ENCODE peak calls at places on chromosomes 2 and 18, in six cellular contexts. One of them, this sample, is unnamed. For H3K4me1, the result is how much of the 10 kb centered on the place peaks cover.

GRCh38 chr2:128901572-128902391 is 583.1 kb upstream of the HS6ST1 start:
- DNase-seq in body of pancreas: no peak
- DNase-seq in right cardiac atrium: peak
- DNase-seq in A549: no peak
- DNase-seq in cardiac muscle cell: no peak
- DNase-seq in tibial artery: no peak
- DNase-seq in this sample: no peak

GRCh38 chr18:44840053-44840826 is 159.6 kb downstream of the SETBP1 start:
- DNase-seq in body of pancreas: no peak
- DNase-seq in right cardiac atrium: no peak
- DNase-seq in A549: no peak
- DNase-seq in cardiac muscle cell: no peak
- DNase-seq in tibial artery: no peak
- DNase-seq in this sample: no peak

GRCh38 chr18:62151068-62151771 is 35.6 kb downstream of the PIGN start:
- DNase-seq in body of pancreas: no peak
- DNase-seq in right cardiac atrium: no peak
- DNase-seq in A549: no peak
- DNase-seq in cardiac muscle cell: no peak
- DNase-seq in tibial artery: no peak
- DNase-seq in this sample: no peak

GRCh38 chr2:78541088-78541450 is 484.4 kb upstream of the REG3G start:
- DNase-seq in body of pancreas: no peak
- DNase-seq in right cardiac atrium: no peak
- DNase-seq in A549: no peak
- DNase-seq in cardiac muscle cell: no peak
- DNase-seq in tibial artery: no peak
- DNase-seq in this sample: no peak

GRCh38 chr2:239828192-239828972 is 196.8 kb downstream of the NDUFA10 start:
- DNase-seq in body of pancreas: no peak
- DNase-seq in right cardiac atrium: no peak
- DNase-seq in A549: no peak
- DNase-seq in cardiac muscle cell: no peak
- DNase-seq in tibial artery: peak
- DNase-seq in this sample: peak

GRCh38 chr2:221972813-221973478 is 325.9 kb downstream of the PAX3 start:
- DNase-seq in body of pancreas: no peak
- DNase-seq in right cardiac atrium: no peak
- DNase-seq in A549: no peak
- DNase-seq in cardiac muscle cell: no peak
- DNase-seq in tibial artery: no peak
- DNase-seq in this sample: no peak

GRCh38 chr2:120552800-120553471 is 182.7 kb upstream of the GLI2 start:
- DNase-seq in body of pancreas: peak
- DNase-seq in right cardiac atrium: peak
- DNase-seq in A549: peak
- DNase-seq in cardiac muscle cell: peak
- DNase-seq in tibial artery: peak
- DNase-seq in this sample: no peak

GRCh38 chr2:129912871-129913694 is 66.4 kb upstream of the RAB6C start:
- DNase-seq in body of pancreas: no peak
- DNase-seq in right cardiac atrium: no peak
- DNase-seq in A549: no peak
- DNase-seq in cardiac muscle cell: no peak
- DNase-seq in tibial artery: no peak
- DNase-seq in this sample: no peak

GRCh38 chr2:224111576-224111975 is 72.5 kb upstream of the SERPINE2 start:
- DNase-seq in body of pancreas: no peak
- DNase-seq in right cardiac atrium: no peak
- DNase-seq in A549: no peak
- DNase-seq in cardiac muscle cell: no peak
- DNase-seq in tibial artery: no peak
- DNase-seq in this sample: no peak

GRCh38 chr2:156472686-156473085 is 36.5 kb downstream of the GPD2 start:
- DNase-seq in body of pancreas: no peak
- DNase-seq in right cardiac atrium: no peak
- DNase-seq in A549: no peak
- DNase-seq in cardiac muscle cell: no peak
- DNase-seq in tibial artery: no peak
- DNase-seq in this sample: no peak

GRCh38 chr18:5294113-5294617 is 1.4 kb downstream of the ZBTB14 start:
- DNase-seq in body of pancreas: peak
- DNase-seq in right cardiac atrium: no peak
- DNase-seq in A549: no peak
- DNase-seq in cardiac muscle cell: no peak
- DNase-seq in tibial artery: peak
- DNase-seq in this sample: peak

GRCh38 chr18:5296706-5297320 is 1.3 kb upstream of the ZBTB14 start:
- DNase-seq in body of pancreas: peak
- DNase-seq in right cardiac atrium: peak
- DNase-seq in A549: peak
- DNase-seq in cardiac muscle cell: peak
- DNase-seq in tibial artery: peak
- DNase-seq in this sample: no peak

GRCh38 chr18:5295981-5296705 is 617 bp upstream of the ZBTB14 start:
- DNase-seq in body of pancreas: peak
- DNase-seq in right cardiac atrium: peak
- DNase-seq in A549: peak
- DNase-seq in cardiac muscle cell: peak
- DNase-seq in tibial artery: peak
- DNase-seq in this sample: peak

GRCh38 chr18:5295231-5295920 is at the start of gene ZBTB14:
- DNase-seq in body of pancreas: peak
- DNase-seq in right cardiac atrium: peak
- DNase-seq in A549: peak
- DNase-seq in cardiac muscle cell: peak
- DNase-seq in tibial artery: peak
- DNase-seq in this sample: peak

DNA sequence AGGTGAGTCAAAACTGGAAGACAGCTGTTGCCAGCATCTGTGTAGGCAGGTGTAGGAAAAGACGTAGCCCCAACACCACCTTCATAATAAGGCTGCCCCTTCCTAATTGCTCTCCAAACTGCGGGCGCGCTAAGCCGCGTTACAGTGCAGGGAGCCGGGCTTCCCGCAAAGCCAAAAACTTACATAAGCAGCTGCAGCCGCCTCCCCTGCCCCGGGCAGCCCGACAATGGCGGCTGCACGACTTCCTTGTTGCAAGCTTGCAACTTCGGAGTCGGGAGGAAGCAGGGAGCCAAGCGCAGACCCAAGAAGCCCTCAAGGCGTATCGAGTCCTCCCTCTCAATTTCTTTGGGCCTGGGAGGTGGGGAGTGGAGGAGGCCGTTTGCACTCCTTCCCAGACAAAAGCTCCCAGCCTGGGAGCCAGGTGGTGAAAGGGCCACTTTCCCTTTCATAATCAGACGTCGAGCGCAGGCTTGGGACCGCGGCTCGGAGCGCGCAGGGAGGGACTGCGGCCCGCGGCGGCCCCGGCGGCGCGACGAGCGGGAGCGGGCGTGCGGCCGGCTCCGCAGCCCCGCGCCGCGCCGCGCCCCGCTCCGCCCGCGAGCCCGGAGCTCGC is 802 bp downstream of the ZBTB14 start:
- DNase-seq in body of pancreas: no peak
- DNase-seq in right cardiac atrium: peak
- DNase-seq in A549: peak
- DNase-seq in cardiac muscle cell: peak
- DNase-seq in tibial artery: peak
- DNase-seq in this sample: peak
- H3K27ac ChIP-seq in body of pancreas: peak
- H3K27ac ChIP-seq in right cardiac atrium: peak
- H3K27ac ChIP-seq in A549: peak
- H3K27ac ChIP-seq in cardiac muscle cell: peak
- H3K27ac ChIP-seq in tibial artery: peak
- H3K27ac ChIP-seq in this sample: peak

DNA sequence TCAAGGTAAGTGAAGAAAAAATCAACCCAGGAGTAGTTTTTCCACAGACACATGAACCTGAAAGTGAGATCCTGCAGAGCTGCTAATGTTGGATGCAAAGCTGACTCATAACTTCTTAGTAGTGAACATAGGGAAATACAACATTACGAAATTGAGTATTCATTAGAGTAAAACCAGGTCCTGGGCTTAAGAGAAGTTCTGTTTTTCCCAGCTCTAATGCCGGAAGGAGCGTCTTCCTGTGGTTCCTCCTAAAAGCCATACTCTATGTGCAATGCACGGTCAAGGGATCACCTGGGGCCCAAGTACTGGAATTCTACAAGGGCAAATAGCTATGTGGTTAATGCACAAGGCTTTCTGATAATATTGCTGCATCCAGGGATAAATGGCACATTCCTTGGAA is 141.6 kb downstream of the RBMS1 start:
- DNase-seq in body of pancreas: no peak
- DNase-seq in right cardiac atrium: no peak
- DNase-seq in A549: peak
- DNase-seq in cardiac muscle cell: no peak
- DNase-seq in tibial artery: no peak
- DNase-seq in this sample: no peak
- H3K4me1 ChIP-seq in body of pancreas: under half
- H3K4me1 ChIP-seq in right cardiac atrium: under half
- H3K4me1 ChIP-seq in A549: half or more
- H3K4me1 ChIP-seq in cardiac muscle cell: under half
- H3K4me1 ChIP-seq in tibial artery: half or more
- H3K4me1 ChIP-seq in this sample: under half

GRCh38 chr2:181683518-181684453 is 3.5 kb upstream of the NEUROD1 start:
- DNase-seq in body of pancreas: peak
- DNase-seq in right cardiac atrium: no peak
- DNase-seq in A549: peak
- DNase-seq in cardiac muscle cell: peak
- DNase-seq in tibial artery: no peak
- DNase-seq in this sample: no peak
- H3K4me3 ChIP-seq in body of pancreas: no peak
- H3K4me3 ChIP-seq in right cardiac atrium: no peak
- H3K4me3 ChIP-seq in A549: peak
- H3K4me3 ChIP-seq in cardiac muscle cell: peak
- H3K4me3 ChIP-seq in tibial artery: no peak
- H3K4me3 ChIP-seq in this sample: no peak

GRCh38 chr18:13530879-13531387 is 195.4 kb downstream of the FAM210A start:
- DNase-seq in body of pancreas: peak
- DNase-seq in right cardiac atrium: peak
- DNase-seq in A549: no peak
- DNase-seq in cardiac muscle cell: peak
- DNase-seq in tibial artery: peak
- DNase-seq in this sample: peak
- H3K27ac ChIP-seq in body of pancreas: no peak
- H3K27ac ChIP-seq in right cardiac atrium: no peak
- H3K27ac ChIP-seq in A549: peak
- H3K27ac ChIP-seq in cardiac muscle cell: no peak
- H3K27ac ChIP-seq in tibial artery: peak
- H3K27ac ChIP-seq in this sample: no peak

GRCh38 chr2:177232098-177232704 is 19.6 kb downstream of the HNRNPA3 start:
- DNase-seq in body of pancreas: no peak
- DNase-seq in right cardiac atrium: no peak
- DNase-seq in A549: no peak
- DNase-seq in cardiac muscle cell: no peak
- DNase-seq in tibial artery: no peak
- DNase-seq in this sample: no peak
- H3K4me1 ChIP-seq in body of pancreas: under half
- H3K4me1 ChIP-seq in right cardiac atrium: under half
- H3K4me1 ChIP-seq in A549: half or more
- H3K4me1 ChIP-seq in cardiac muscle cell: under half
- H3K4me1 ChIP-seq in tibial artery: half or more
- H3K4me1 ChIP-seq in this sample: under half

GRCh38 chr2:201129044-201129505 is 13.1 kb downstream of the CFLAR start:
- DNase-seq in body of pancreas: peak
- DNase-seq in right cardiac atrium: no peak
- DNase-seq in A549: no peak
- DNase-seq in cardiac muscle cell: no peak
- DNase-seq in tibial artery: no peak
- DNase-seq in this sample: no peak
- H3K4me3 ChIP-seq in body of pancreas: no peak
- H3K4me3 ChIP-seq in right cardiac atrium: peak
- H3K4me3 ChIP-seq in A549: no peak
- H3K4me3 ChIP-seq in cardiac muscle cell: no peak
- H3K4me3 ChIP-seq in tibial artery: no peak
- H3K4me3 ChIP-seq in this sample: peak

GRCh38 chr2:234988491-234988890 is 36.7 kb downstream of the SH3BP4 start:
- DNase-seq in body of pancreas: no peak
- DNase-seq in right cardiac atrium: no peak
- DNase-seq in A549: no peak
- DNase-seq in cardiac muscle cell: no peak
- DNase-seq in tibial artery: no peak
- DNase-seq in this sample: no peak
- H3K27ac ChIP-seq in body of pancreas: peak
- H3K27ac ChIP-seq in right cardiac atrium: no peak
- H3K27ac ChIP-seq in A549: no peak
- H3K27ac ChIP-seq in cardiac muscle cell: peak
- H3K27ac ChIP-seq in tibial artery: peak
- H3K27ac ChIP-seq in this sample: no peak

DNA sequence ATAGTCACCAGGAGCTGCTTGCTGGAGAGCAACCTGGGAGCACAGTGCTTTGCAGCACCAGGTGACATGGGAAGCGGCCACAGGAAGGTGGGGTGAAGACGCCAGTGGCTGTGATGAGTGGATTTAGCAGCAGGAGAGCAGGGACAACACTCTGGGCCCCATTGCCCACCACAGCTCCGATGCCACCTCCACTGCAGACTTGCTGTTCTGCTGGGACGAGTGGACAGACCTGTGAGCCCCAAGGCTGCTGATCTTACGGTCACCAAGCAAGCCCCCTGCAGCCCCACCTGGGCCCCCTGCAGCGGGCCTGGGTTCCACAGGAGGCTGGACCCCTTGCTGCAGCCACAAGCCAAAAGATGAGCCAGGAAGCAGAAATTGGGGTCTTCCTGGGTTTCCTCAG is 73.7 kb downstream of the CTIF start:
- DNase-seq in body of pancreas: no peak
- DNase-seq in right cardiac atrium: peak
- DNase-seq in A549: no peak
- DNase-seq in cardiac muscle cell: no peak
- DNase-seq in tibial artery: no peak
- DNase-seq in this sample: no peak
- H3K4me1 ChIP-seq in body of pancreas: under half
- H3K4me1 ChIP-seq in right cardiac atrium: under half
- H3K4me1 ChIP-seq in A549: under half
- H3K4me1 ChIP-seq in cardiac muscle cell: under half
- H3K4me1 ChIP-seq in tibial artery: half or more
- H3K4me1 ChIP-seq in this sample: under half

DNA sequence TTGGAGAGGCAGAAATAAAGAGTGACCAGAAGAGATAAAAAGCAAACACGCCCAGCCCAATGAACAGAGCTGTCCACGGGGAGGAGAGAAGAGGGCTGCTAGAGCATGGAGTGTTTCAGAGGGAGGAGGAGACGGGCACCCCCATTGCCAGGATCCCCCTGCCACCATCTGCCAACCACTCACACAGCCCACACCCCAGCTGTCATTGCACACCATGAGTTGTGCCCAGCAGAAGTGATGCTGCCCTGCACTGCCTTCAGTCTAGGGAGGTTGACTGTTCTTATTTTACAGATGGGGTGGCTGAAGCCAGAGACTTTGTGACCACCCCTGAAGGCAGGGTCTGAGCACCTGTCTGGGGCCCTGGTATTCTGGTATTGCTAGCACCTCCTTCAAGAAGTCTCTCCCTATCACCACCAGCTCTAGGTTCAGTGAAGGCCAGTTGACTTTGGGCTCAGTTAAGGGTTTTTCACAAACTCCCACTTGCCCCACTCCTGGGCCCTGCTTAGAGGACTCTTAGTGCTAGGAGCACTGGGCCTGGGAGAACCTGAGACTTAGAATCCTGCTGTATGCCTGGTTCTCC is 2.4 kb downstream of the FABP1 start:
- DNase-seq in body of pancreas: no peak
- DNase-seq in right cardiac atrium: no peak
- DNase-seq in A549: no peak
- DNase-seq in cardiac muscle cell: no peak
- DNase-seq in tibial artery: no peak
- DNase-seq in this sample: no peak
- H3K4me3 ChIP-seq in body of pancreas: no peak
- H3K4me3 ChIP-seq in right cardiac atrium: no peak
- H3K4me3 ChIP-seq in A549: no peak
- H3K4me3 ChIP-seq in cardiac muscle cell: no peak
- H3K4me3 ChIP-seq in tibial artery: no peak
- H3K4me3 ChIP-seq in this sample: no peak

GRCh38 chr2:85705680-85706039 is 11.5 kb downstream of the GNLY start:
- DNase-seq in body of pancreas: no peak
- DNase-seq in right cardiac atrium: peak
- DNase-seq in A549: no peak
- DNase-seq in cardiac muscle cell: no peak
- DNase-seq in tibial artery: peak
- DNase-seq in this sample: no peak
- H3K27ac ChIP-seq in body of pancreas: peak
- H3K27ac ChIP-seq in right cardiac atrium: no peak
- H3K27ac ChIP-seq in A549: peak
- H3K27ac ChIP-seq in cardiac muscle cell: no peak
- H3K27ac ChIP-seq in tibial artery: peak
- H3K27ac ChIP-seq in this sample: no peak

This sample was measured in naive thymus-derived CD4-positive, alpha-beta T cell.